ENCODE peak calls at places on chromosomes 6 and 20, in four cellular contexts. A is activated T-cell treated with anti-CD3 and anti-CD28 coated beads, Interleukin-2, amount 50 U/mL, for 4 hours; R is T-cell; V is NCI-H1436. T is an unnamed sample.

GRCh38 chr6:139540276-139540675 is 165.8 kb upstream of the CITED2 start:
- DNase-seq in A (peak), R (peak), V (no peak), T (peak)

GRCh38 chr20:59087829-59088433 is 45.3 kb upstream of the PRELID3B start:
- DNase-seq in A (peak), R (peak), V (peak), T (peak)

GRCh38 chr6:143619844-143620243 is 57.9 kb upstream of the PHACTR2 start:
- DNase-seq in A (no peak), R (no peak), V (no peak), T (no peak)

GRCh38 chr20:4999788-5000187 is 1.5 kb downstream of the SLC23A2 start:
- DNase-seq in A (no peak), R (no peak), V (peak), T (no peak)

GRCh38 chr20:49989234-49990065 is 6.7 kb downstream of the SNAI1 start:
- DNase-seq in A (no peak), R (no peak), V (no peak), T (no peak)

GRCh38 chr6:5155901-5156300 is 70.8 kb downstream of the PPP1R3G start:
- DNase-seq in A (no peak), R (no peak), V (no peak), T (no peak)

GRCh38 chr20:18256440-18257090 is 31.8 kb upstream of the ZNF133 start:
- DNase-seq in A (no peak), R (no peak), V (no peak), T (no peak)

GRCh38 chr20:4275689-4276088 is 260.3 kb upstream of the RNF24 start:
- DNase-seq in A (no peak), R (no peak), V (no peak), T (no peak)

GRCh38 chr20:17617868-17618672 is 48.2 kb downstream of the DSTN start:
- DNase-seq in A (no peak), R (no peak), V (no peak), T (no peak)

GRCh38 chr6:166575190-166575589 is 11.3 kb downstream of the RAMACL start:
- DNase-seq in A (no peak), R (no peak), V (no peak), T (no peak)

GRCh38 chr6:40695750-40696415 is 108.7 kb upstream of the LRFN2 start:
- DNase-seq in A (no peak), R (no peak), V (no peak), T (no peak)

GRCh38 chr6:113684382-113684901 is 172.7 kb upstream of the MARCKS start:
- DNase-seq in A (no peak), R (no peak), V (no peak), T (no peak)

GRCh38 chr6:79269877-79270276 is 35.4 kb upstream of the HMGN3 start:
- DNase-seq in A (no peak), R (no peak), V (no peak), T (no peak)

GRCh38 chr6:45436544-45437440 is 59.1 kb upstream of the SUPT3H start:
- DNase-seq in A (peak), R (no peak), V (no peak), T (no peak)

GRCh38 chr6:146287691-146288369 is 255.8 kb upstream of the RAB32 start:
- DNase-seq in A (no peak), R (no peak), V (no peak), T (no peak)

GRCh38 chr6:3135668-3136297 is 17.3 kb downstream of the BPHL start:
- DNase-seq in A (no peak), R (no peak), V (no peak), T (no peak)

GRCh38 chr6:126657556-126658129 is 317.7 kb downstream of the CENPW start:
- DNase-seq in A (no peak), R (no peak), V (no peak), T (no peak)